ENCODE peak calls at places on chromosomes 1 and 21, in ten cellular contexts. Q is T-helper 17 cell; R is IMR-90; D is AG08395; Y is HTR-8/SVneo; M is RPMI7951; N is stimulated activated CD8-positive, alpha-beta memory T cell treated with anti-CD3 and anti-CD28 coated beads, Interleukin-15, amount 100 ng/mL, for 24 hours; E is stimulated activated CD4-positive, alpha-beta T cell treated with anti-CD3 and anti-CD28 coated beads, TNF-alpha, amount 100 ng/mL, for 1 hour; S is activated T-cell treated with anti-CD3 and anti-CD28 coated beads, Interleukin-2, amount 50 U/mL, for 72 hours; G is A549. B is an unnamed sample.

GRCh38 chr1:5647226-5647625 is 345.0 kb downstream of the NPHP4 start:
- DNase-seq in S (no peak), R (no peak), D (no peak), E (no peak), M (no peak), Y (no peak), Q (no peak), G (no peak), N (no peak), B (no peak)

GRCh38 chr1:156858555-156858956 is 361 bp downstream of the INSRR start:
- DNase-seq in Y (no peak), N (no peak), E (no peak), S (no peak), D (no peak), Q (no peak), R (no peak), M (no peak), G (no peak), B (no peak)

GRCh38 chr1:111618953-111619634 is 495 bp upstream of the RAP1A start:
- DNase-seq in D (no peak), G (no peak), M (peak; percentile 17), Y (no peak), R (no peak), N (no peak), E (no peak), S (no peak), Q (no peak), B (no peak)

GRCh38 chr1:204923209-204923608 is 52.5 kb downstream of the NFASC start:
- DNase-seq in Y (no peak), S (no peak), M (no peak), R (no peak), N (no peak), E (no peak), G (no peak), Q (no peak), D (no peak), B (no peak)

GRCh38 chr21:45304945-45305344 is 17.2 kb upstream of the POFUT2 start:
- DNase-seq in Y (no peak), S (no peak), M (no peak), G (no peak), E (no peak), N (no peak), Q (no peak), D (no peak), R (no peak), B (peak; percentile 47)

GRCh38 chr1:36553591-36554417 is 71.1 kb upstream of the CSF3R start:
- DNase-seq in S (peak; percentile 74), M (peak; percentile 45), R (peak; percentile 25), G (peak; percentile 51), D (peak; percentile 48), E (no peak), N (peak; percentile 26), Y (peak; percentile 59), Q (peak; percentile 36), B (peak; percentile 81)

GRCh38 chr1:226637147-226637935 is 88.8 kb downstream of the STUM start:
- DNase-seq in M (no peak), Y (no peak), E (no peak), G (no peak), R (no peak), S (no peak), N (no peak), Q (no peak), D (peak; percentile 61), B (peak; percentile 6)

GRCh38 chr1:70764747-70765146 is 282.9 kb downstream of the PTGER3 start:
- DNase-seq in Q (no peak), D (peak; percentile 21), Y (no peak), E (no peak), M (no peak), S (no peak), N (no peak), G (no peak), R (no peak), B (no peak)

GRCh38 chr1:200869376-200869752 is 3.4 kb upstream of the GPR25 start:
- DNase-seq in M (no peak), S (no peak), R (no peak), D (no peak), E (no peak), Q (no peak), Y (no peak), N (no peak), G (no peak), B (no peak)

GRCh38 chr1:170494369-170494768 is 37.6 kb upstream of the GORAB start:
- DNase-seq in R (peak; percentile 45), D (no peak), M (peak; percentile 87), N (no peak), Y (no peak), S (no peak), G (no peak), E (no peak), Q (no peak), B (no peak)

GRCh38 chr1:215198021-215198420 is 115.5 kb downstream of the KCNK2 start:
- DNase-seq in S (no peak), R (no peak), N (no peak), Q (no peak), M (no peak), D (no peak), Y (no peak), G (no peak), E (no peak), B (no peak)

GRCh38 chr1:205505791-205506190 is 1.3 kb downstream of the CDK18 start:
- DNase-seq in S (no peak), D (peak; percentile 63), N (no peak), R (no peak), Y (no peak), Q (no peak), M (peak; percentile 24), G (no peak), E (no peak), B (no peak)

GRCh38 chr1:93851878-93852277 is 27.1 kb downstream of the DNTTIP2 start:
- DNase-seq in S (no peak), E (no peak), D (no peak), R (no peak), Y (no peak), N (no peak), G (no peak), Q (no peak), M (no peak), B (no peak)

GRCh38 chr1:1068374-1069060 is 5.6 kb downstream of the RNF223 start:
- DNase-seq in R (no peak), M (no peak), D (no peak), Q (peak; percentile 60), Y (peak; percentile 48), S (peak; percentile 73), G (no peak), E (no peak), N (no peak), B (peak; percentile 74)

GRCh38 chr1:217889401-217889800 is 258.3 kb downstream of the SPATA17 start:
- DNase-seq in M (no peak), D (no peak), R (peak; percentile 2), G (peak; percentile 25), S (no peak), E (no peak), N (no peak), Y (no peak), Q (no peak), B (peak; percentile 3)

GRCh38 chr1:59903136-59903754 is 23.3 kb downstream of the CYP2J2 start:
- DNase-seq in R (no peak), D (peak; percentile 26), Q (no peak), G (peak; percentile 22), M (peak; percentile 24), S (peak; percentile 14), Y (no peak), E (no peak), N (no peak), B (peak; percentile 34)

GRCh38 chr1:184624626-184625025 is 130.0 kb downstream of the EDEM3 start:
- DNase-seq in S (no peak), Y (no peak), Q (no peak), E (no peak), D (no peak), N (no peak), M (no peak), G (no peak), R (peak; percentile 29), B (no peak)

GRCh38 chr1:21331752-21332480 is 41.7 kb upstream of the ECE1 start:
- DNase-seq in S (no peak), M (no peak), Y (no peak), E (no peak), D (no peak), G (no peak), R (no peak), N (no peak), Q (no peak), B (no peak)

GRCh38 chr1:223466156-223466555 is 72.9 kb downstream of the CCDC185 start:
- DNase-seq in Y (no peak), E (no peak), S (no peak), R (no peak), Q (no peak), N (no peak), D (no peak), G (no peak), M (no peak), B (no peak)

GRCh38 chr1:175409938-175410337 is 217.4 kb upstream of the KIAA0040 start:
- DNase-seq in Y (no peak), S (no peak), G (no peak), N (no peak), R (no peak), Q (no peak), M (no peak), D (no peak), E (no peak), B (no peak)

GRCh38 chr21:37675202-37675801 is 241.0 kb downstream of the KCNJ6 start:
- DNase-seq in S (peak; percentile 59), R (peak; percentile 38), G (peak; percentile 49), E (no peak), N (peak; percentile 44), M (peak; percentile 31), D (peak; percentile 55), Y (peak; percentile 59), Q (peak; percentile 16), B (peak; percentile 77)

GRCh38 chr1:115134850-115135484 is 45.7 kb upstream of the TSPAN2 start:
- DNase-seq in D (peak; percentile 90), E (no peak), Q (no peak), R (peak; percentile 82), G (peak; percentile 69), S (no peak), N (no peak), M (peak; percentile 93), Y (peak; percentile 46), B (no peak)

GRCh38 chr1:234295626-234296025 is 77.6 kb upstream of the COA6 start:
- DNase-seq in Q (no peak), Y (no peak), N (no peak), M (no peak), R (no peak), G (no peak), D (no peak), S (no peak), E (no peak), B (no peak)

GRCh38 chr1:99943238-99943794 is 26.5 kb upstream of the SLC35A3 start:
- DNase-seq in S (no peak), Q (no peak), R (peak; percentile 38), N (no peak), D (peak; percentile 22), Y (no peak), E (no peak), M (peak; percentile 70), G (peak; percentile 5), B (no peak)

GRCh38 chr1:181538836-181539235 is 55.5 kb downstream of the CACNA1E start:
- DNase-seq in G (no peak), E (no peak), Y (no peak), D (no peak), R (no peak), Q (no peak), N (no peak), M (peak; percentile 14), S (no peak), B (no peak)

GRCh38 chr1:92123868-92124267 is 43.7 kb downstream of the BTBD8 start:
- DNase-seq in S (no peak), D (no peak), N (no peak), Q (no peak), Y (no peak), G (no peak), E (no peak), R (no peak), M (no peak), B (peak; percentile 8)

GRCh38 chr1:30756545-30757195 is 904 bp downstream of the LAPTM5 start:
- DNase-seq in Y (peak; percentile 69), Q (peak; percentile 65), M (peak; percentile 100), G (peak; percentile 28), R (peak; percentile 82), N (no peak), E (peak; percentile 52), S (peak; percentile 74), D (peak; percentile 93), B (peak; percentile 88)

GRCh38 chr1:45713711-45714110 is 25.7 kb downstream of the TMEM69 start:
- DNase-seq in N (no peak), Y (no peak), E (no peak), R (no peak), M (no peak), Q (no peak), D (no peak), S (no peak), G (no peak), B (no peak)

B was measured in activated CD8-positive, alpha-beta T cell treated with anti-CD3 and anti-CD28 coated beads for 36 hours.